ENCODE peak calls at places on chromosomes 12 and 14, in six cellular contexts. W is fibroblast of pulmonary artery, Z is foreskin fibroblast, D is testis, S is NB4, G is pancreas. X is an unnamed sample.

GRCh38 chr14:30162066-30162465 is 234.4 kb upstream of the PRKD1 start:
- DNase-seq in W (no peak), Z (no peak), D (no peak), S (no peak), G (no peak), X (no peak)

GRCh38 chr12:88351121-88351520 is 209.0 kb downstream of the TMTC3 start:
- DNase-seq in W (no peak), Z (no peak), D (no peak), S (no peak), G (no peak), X (no peak)

GRCh38 chr12:70590051-70590450 is 47.2 kb downstream of the PTPRB start:
- DNase-seq in W (peak), Z (peak), D (peak), S (peak), G (peak), X (peak)

GRCh38 chr14:73680821-73681220 is 33.4 kb downstream of the PNMA1 start:
- DNase-seq in W (no peak), Z (no peak), D (no peak), S (no peak), G (no peak), X (no peak)

GRCh38 chr14:67285876-67286452 is 44.7 kb downstream of the PALS1 start:
- DNase-seq in W (peak), Z (no peak), D (no peak), S (peak), G (no peak), X (peak)

GRCh38 chr12:89861086-89861485 is 152.4 kb upstream of the ATP2B1 start:
- DNase-seq in W (no peak), Z (peak), D (no peak), S (no peak), G (no peak), X (no peak)

GRCh38 chr12:92062539-92063493 is 82.8 kb downstream of the BTG1 start:
- DNase-seq in W (no peak), Z (no peak), D (no peak), S (no peak), G (no peak), X (no peak)

GRCh38 chr14:66495214-66496098 is 9.3 kb downstream of the CCDC196 start:
- DNase-seq in W (peak), Z (peak), D (peak), S (peak), G (peak), X (peak)

GRCh38 chr12:2606186-2606910 is 188.4 kb upstream of the FKBP4 start:
- DNase-seq in W (no peak), Z (no peak), D (peak), S (no peak), G (no peak), X (no peak)

GRCh38 chr14:69288001-69288771 is 28.2 kb downstream of the GALNT16 start:
- DNase-seq in W (peak), Z (no peak), D (peak), S (no peak), G (peak), X (peak)

GRCh38 chr12:69024907-69025306 is 91.9 kb upstream of the CPM start:
- DNase-seq in W (peak), Z (no peak), D (no peak), S (no peak), G (no peak), X (peak)

GRCh38 chr14:52998376-52999010 is 47.6 kb upstream of the FERMT2 start:
- DNase-seq in W (peak), Z (peak), D (peak), S (no peak), G (no peak), X (peak)

GRCh38 chr12:56221233-56221756 is 427 bp downstream of the RNF41 start:
- DNase-seq in W (peak), Z (peak), D (peak), S (no peak), G (no peak), X (peak)

GRCh38 chr14:68232643-68233055 is 413.1 kb downstream of the RAD51B start:
- DNase-seq in W (peak), Z (peak), D (peak), S (no peak), G (peak), X (peak)

GRCh38 chr14:57378661-57379060 is 11.7 kb upstream of the NAA30 start:
- DNase-seq in W (peak), Z (no peak), D (no peak), S (no peak), G (no peak), X (no peak)

GRCh38 chr14:77183896-77184295 is 2.3 kb downstream of the TMEM63C start:
- DNase-seq in W (no peak), Z (no peak), D (no peak), S (no peak), G (no peak), X (no peak)

GRCh38 chr12:49674318-49674985 is 32.8 kb downstream of the FMNL3 start:
- DNase-seq in W (peak), Z (peak), D (no peak), S (no peak), G (no peak), X (peak)

GRCh38 chr12:8011331-8011730 is 21.2 kb upstream of the FOXJ2 start:
- DNase-seq in W (peak), Z (no peak), D (no peak), S (no peak), G (no peak), X (no peak)

GRCh38 chr12:108400060-108400459 is 60.9 kb upstream of the CMKLR1 start:
- DNase-seq in W (no peak), Z (no peak), D (no peak), S (no peak), G (no peak), X (no peak)

GRCh38 chr12:130747867-130748740 is 32.0 kb upstream of the RIMBP2 start:
- DNase-seq in W (peak), Z (peak), D (peak), S (peak), G (peak), X (peak)

GRCh38 chr14:102320033-102320660 is 601 bp downstream of the ZNF839 start:
- DNase-seq in W (peak), Z (peak), D (peak), S (peak), G (peak), X (peak)

GRCh38 chr14:106605548-106606448 is 1079.4 kb downstream of the TMEM121 start:
- DNase-seq in W (no peak), Z (no peak), D (peak), S (peak), G (peak), X (no peak)
- TF ChIP-seq CTCF in W (no peak), Z (no peak), D (peak), S (peak), G (no peak), X (no peak)

DNA sequence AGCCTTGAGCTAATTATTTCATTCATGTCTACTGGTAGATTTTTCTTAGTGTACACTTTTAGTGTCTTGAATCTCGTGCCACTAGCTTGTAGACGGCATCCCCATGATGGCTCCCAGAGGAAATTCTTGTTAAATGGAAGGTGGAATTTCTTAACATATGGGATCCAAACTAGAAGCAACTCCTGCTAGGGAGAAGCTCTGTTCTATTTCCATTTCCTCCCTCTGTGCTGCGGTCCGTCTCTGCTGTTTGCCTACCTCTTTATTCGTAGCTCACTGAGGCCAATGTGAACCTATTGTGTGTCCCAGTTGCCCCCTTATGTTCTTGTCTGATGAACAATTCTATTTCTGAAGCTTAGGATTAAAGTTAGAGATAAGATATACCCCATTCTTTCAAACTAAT is 588 bp downstream of the PIK3C2G start:
- DNase-seq in W (no peak), Z (no peak), D (no peak), S (no peak), G (no peak), X (no peak)
- H3K4me3 ChIP-seq in W (no peak), Z (no peak), D (no peak), S (no peak), G (no peak), X (no peak)

GRCh38 chr12:121060149-121061001 is 21.3 kb upstream of the OASL start:
- DNase-seq in W (peak), Z (peak), D (peak), S (peak), G (no peak), X (peak)
- TF ChIP-seq CTCF in W (peak), Z (peak), D (peak), S (peak), G (peak), X (peak)

DNA sequence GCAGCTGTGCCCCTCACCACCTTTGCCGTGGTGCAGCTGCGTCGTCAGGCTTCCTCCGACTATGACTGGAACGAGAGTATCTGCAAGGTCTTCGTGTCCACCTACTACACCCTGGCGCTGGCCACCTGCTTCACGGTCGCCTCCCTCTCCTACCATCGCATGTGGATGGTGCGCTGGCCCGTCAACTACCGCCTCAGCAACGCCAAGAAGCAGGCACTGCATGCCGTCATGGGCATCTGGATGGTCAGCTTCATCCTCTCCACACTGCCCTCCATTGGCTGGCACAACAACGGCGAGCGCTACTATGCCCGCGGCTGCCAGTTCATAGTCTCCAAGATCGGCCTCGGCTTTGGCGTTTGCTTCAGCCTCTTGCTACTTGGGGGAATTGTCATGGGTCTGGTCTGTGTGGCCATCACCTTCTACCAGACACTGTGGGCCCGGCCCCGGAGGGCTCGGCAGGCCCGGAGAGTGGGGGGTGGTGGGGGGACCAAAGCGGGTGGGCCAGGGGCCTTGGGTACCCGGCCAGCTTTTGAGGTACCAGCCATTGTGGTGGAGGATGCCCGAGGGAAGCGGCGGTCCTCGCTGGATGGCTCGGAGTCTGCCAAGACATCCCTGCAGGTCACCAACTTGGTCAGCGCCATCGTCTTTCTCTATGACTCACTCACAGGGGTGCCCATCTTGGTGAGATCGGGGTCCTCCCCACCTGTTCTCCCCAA is 2.6 kb downstream of the GPR162 start:
- DNase-seq in W (no peak), Z (no peak), D (no peak), S (no peak), G (no peak), X (no peak)
- H3K4me3 ChIP-seq in W (no peak), Z (no peak), D (no peak), S (no peak), G (no peak), X (no peak)

DNA sequence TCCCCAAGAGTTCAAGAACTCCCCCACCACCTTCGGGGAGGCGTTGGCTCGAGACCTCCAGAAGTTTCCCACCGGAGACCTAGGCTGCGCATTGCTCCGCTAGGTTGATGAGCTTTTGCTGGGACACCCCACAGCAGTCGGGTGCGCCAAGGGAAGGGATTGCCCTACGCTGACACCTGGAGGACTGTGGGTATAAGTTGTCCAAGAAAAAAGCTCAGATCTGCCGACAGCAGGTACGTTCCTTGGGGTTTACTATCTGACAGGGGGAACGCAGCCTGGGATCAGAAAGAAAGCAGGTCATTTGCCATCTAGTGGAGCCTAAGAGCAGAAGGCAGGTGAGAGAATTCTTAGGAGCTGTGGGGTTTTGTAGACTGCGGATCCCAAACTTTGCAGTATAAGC is 98.8 kb downstream of the FRMD6 start:
- DNase-seq in W (no peak), Z (no peak), D (no peak), S (peak), G (no peak), X (no peak)
- TF ChIP-seq CTCF in W (no peak), Z (no peak), D (no peak), S (no peak), G (no peak), X (no peak)

GRCh38 chr14:62304172-62304571 is 542.0 kb downstream of the SNAPC1 start:
- DNase-seq in W (no peak), Z (no peak), D (no peak), S (no peak), G (no peak), X (no peak)

GRCh38 chr14:62307844-62308243 is 545.6 kb downstream of the SNAPC1 start:
- DNase-seq in W (no peak), Z (no peak), D (no peak), S (no peak), G (no peak), X (no peak)

GRCh38 chr14:62303437-62303836 is 541.2 kb downstream of the SNAPC1 start:
- DNase-seq in W (no peak), Z (no peak), D (no peak), S (no peak), G (no peak), X (no peak)

GRCh38 chr14:62301076-62301475 is 538.9 kb downstream of the SNAPC1 start:
- DNase-seq in W (no peak), Z (no peak), D (no peak), S (no peak), G (no peak), X (no peak)

DNA sequence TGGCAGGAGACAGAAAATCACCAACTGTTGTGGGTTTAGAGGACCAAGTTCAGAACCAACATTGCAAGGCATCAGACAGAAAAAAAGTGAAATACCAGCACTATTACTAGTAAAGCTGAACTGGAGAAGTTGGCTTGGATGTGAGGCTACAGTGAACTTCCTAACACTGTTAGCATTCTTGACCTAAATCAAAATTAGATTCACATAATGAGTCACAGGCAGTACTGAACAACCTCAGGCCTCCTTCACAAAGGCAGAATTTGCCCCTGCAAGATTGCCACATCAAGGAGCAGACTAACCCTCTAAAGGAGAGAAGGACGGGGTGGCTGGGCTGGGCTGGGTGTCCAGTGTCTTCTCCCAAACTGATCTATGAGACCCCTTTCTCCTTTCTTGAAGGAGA is 539.7 kb downstream of the SNAPC1 start:
- DNase-seq in W (peak), Z (peak), D (no peak), S (no peak), G (no peak), X (peak)
- H3K4me3 ChIP-seq in W (no peak), Z (no peak), D (no peak), S (no peak), G (no peak), X (no peak)

DNA sequence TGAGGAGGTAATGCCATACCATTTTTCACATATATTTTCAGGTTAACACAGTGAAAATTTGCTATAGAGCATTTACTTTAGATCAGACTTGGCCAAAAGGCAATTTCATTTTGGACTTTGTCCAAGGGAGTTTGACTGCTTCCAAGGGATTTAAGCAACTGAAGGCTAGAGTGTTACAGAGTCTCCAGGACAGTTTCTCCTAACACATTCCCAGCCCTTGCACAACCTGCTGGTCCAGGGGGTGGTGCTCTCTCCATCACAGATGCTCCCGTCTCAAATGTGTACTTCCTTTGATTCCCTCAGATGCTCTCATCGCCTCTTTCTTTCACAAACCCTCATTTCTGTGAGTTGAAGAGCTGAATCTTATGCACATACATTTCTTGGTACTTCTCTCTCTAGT is 143.1 kb downstream of the TPH2 start:
- DNase-seq in W (peak), Z (no peak), D (no peak), S (no peak), G (no peak), X (no peak)
- TF ChIP-seq CTCF in W (no peak), Z (no peak), D (no peak), S (no peak), G (no peak), X (no peak)

GRCh38 chr12:4812621-4813327 is 92.6 kb downstream of the GALNT8 start:
- DNase-seq in W (no peak), Z (no peak), D (no peak), S (no peak), G (no peak), X (no peak)
- H3K4me3 ChIP-seq in W (no peak), Z (no peak), D (no peak), S (no peak), G (no peak), X (no peak)

GRCh38 chr14:100141133-100141497 is 18.3 kb downstream of the DEGS2 start:
- DNase-seq in W (no peak), Z (no peak), D (no peak), S (no peak), G (no peak), X (no peak)

GRCh38 chr14:100142073-100143040 is 17.1 kb downstream of the DEGS2 start:
- DNase-seq in W (peak), Z (no peak), D (peak), S (no peak), G (peak), X (no peak)

GRCh38 chr14:100138955-100139354 is 20.5 kb downstream of the DEGS2 start:
- DNase-seq in W (no peak), Z (no peak), D (no peak), S (no peak), G (no peak), X (no peak)

GRCh38 chr14:100138082-100138787 is 21.2 kb downstream of the DEGS2 start:
- DNase-seq in W (no peak), Z (no peak), D (no peak), S (no peak), G (no peak), X (no peak)

DNA sequence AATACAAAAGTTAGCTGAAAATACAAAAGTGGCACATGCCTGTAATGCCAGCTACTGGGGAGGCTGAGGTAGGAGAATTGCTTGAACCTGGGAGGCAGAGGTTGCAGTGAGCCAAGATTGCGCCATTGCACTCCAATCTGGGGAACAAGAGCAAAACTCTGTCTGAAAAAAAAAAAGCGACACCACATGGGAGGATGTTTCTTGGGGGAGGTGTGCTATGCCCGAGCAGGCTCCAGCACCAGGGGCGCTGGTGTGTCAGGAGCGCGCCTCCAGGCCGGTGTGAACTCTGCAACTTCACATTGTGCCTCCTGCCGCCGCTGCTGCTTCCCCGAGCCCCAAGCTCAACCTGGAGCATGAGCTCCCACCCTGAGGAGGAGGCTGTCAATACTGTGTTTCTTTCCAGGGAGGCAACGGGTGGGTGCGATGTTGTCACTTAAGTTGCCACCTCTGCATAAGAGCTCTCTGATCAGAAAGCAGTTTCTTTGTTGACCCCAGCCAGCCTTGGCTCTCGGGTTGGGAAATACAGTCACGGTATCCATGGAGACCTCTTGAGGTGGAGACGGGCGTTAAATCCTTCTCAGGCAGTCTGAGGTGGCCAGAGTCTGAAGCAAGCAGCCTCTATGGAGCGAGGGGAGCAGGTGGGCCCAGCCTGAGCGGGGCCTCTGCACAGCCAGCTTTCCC is 18.9 kb downstream of the DEGS2 start:
- DNase-seq in W (peak), Z (no peak), D (no peak), S (peak), G (no peak), X (no peak)
- TF ChIP-seq CTCF in W (no peak), Z (no peak), D (no peak), S (peak), G (no peak), X (no peak)